ENCODE peak calls at places on chromosomes 3 and 15, in eight cellular contexts. U, J, X, M, E, H, S and L are unnamed samples.

GRCh38 chr3:175274056-175274455 is 414.9 kb downstream of the NAALADL2 start:
- DNase-seq in S (no peak), E (no peak), X (no peak), J (no peak), H (no peak), U (no peak), M (no peak), L (no peak)

GRCh38 chr3:3578723-3579122 is 220.5 kb upstream of the LRRN1 start:
- DNase-seq in U (no peak), H (no peak), J (no peak), E (no peak), M (no peak), X (no peak), S (no peak), L (no peak)

GRCh38 chr3:133938770-133939495 is 43.3 kb upstream of the RAB6B start:
- DNase-seq in E (no peak), U (no peak), S (no peak), M (peak), H (no peak), X (no peak), J (peak), L (no peak)

GRCh38 chr15:82177291-82178010 is 85.1 kb downstream of the EFL1 start:
- DNase-seq in X (peak), H (no peak), M (peak), S (no peak), U (no peak), J (peak), E (no peak), L (no peak)

GRCh38 chr15:72276326-72276700 is 4.0 kb upstream of the PARP6 start:
- DNase-seq in J (peak), U (no peak), X (no peak), M (no peak), H (no peak), E (no peak), S (no peak), L (no peak)

GRCh38 chr15:64216722-64217428 is 54.1 kb upstream of the PPIB start:
- DNase-seq in S (no peak), H (no peak), J (no peak), E (no peak), U (no peak), M (no peak), X (no peak), L (no peak)

GRCh38 chr3:126083138-126083445 is 832 bp downstream of the SLC41A3 start:
- DNase-seq in X (no peak), S (no peak), M (no peak), H (no peak), U (no peak), J (no peak), E (no peak), L (no peak)

GRCh38 chr3:168889666-168890065 is 773.8 kb downstream of the MECOM start:
- DNase-seq in X (no peak), M (no peak), H (no peak), U (no peak), S (no peak), E (no peak), J (no peak), L (no peak)

GRCh38 chr3:160061525-160061924 is 72.9 kb downstream of the IL12A start:
- DNase-seq in H (no peak), J (no peak), M (no peak), X (no peak), E (no peak), U (no peak), S (no peak), L (no peak)

GRCh38 chr3:99487894-99488293 is 150.5 kb upstream of the COL8A1 start:
- DNase-seq in S (no peak), X (no peak), J (no peak), U (no peak), M (no peak), E (no peak), H (no peak), L (no peak)